ENCODE peak calls at places on chromosomes 16 and 17, in ten cellular contexts. Y is B cell, Q is endothelial cell, K is natural killer cell, Z is body of pancreas, E is uterus, B is fibroblast of pulmonary artery, X is heart left ventricle, M is gastrocnemius medialis, J is WERI-Rb-1. R is an unnamed sample.

GRCh38 chr17:82031303-82031884 is at the start of gene RAC3:
- DNase-seq in J (no peak), Z (no peak), M (no peak), B (peak), K (no peak), E (no peak), Y (no peak), X (no peak), Q (no peak), R (no peak)

GRCh38 chr16:2963611-2964415 is at the start of gene KREMEN2:
- DNase-seq in Z (no peak), M (no peak), E (no peak), B (no peak), J (peak), Q (no peak), K (no peak), X (no peak), Y (no peak), R (peak)

GRCh38 chr17:2564876-2565275 is 28.6 kb upstream of the PAFAH1B1 start:
- DNase-seq in E (no peak), K (no peak), Y (no peak), Z (peak), M (no peak), Q (no peak), X (no peak), B (peak), J (no peak), R (no peak)

GRCh38 chr17:45424769-45425124 is 7.9 kb downstream of the ARHGAP27 start:
- DNase-seq in J (no peak), M (no peak), Z (no peak), Q (no peak), E (no peak), X (no peak), Y (no peak), B (no peak), K (no peak), R (no peak)

GRCh38 chr17:30549864-30550511 is 72.8 kb downstream of the GOSR1 start:
- DNase-seq in M (no peak), E (no peak), J (no peak), K (no peak), B (no peak), Q (no peak), Y (no peak), Z (no peak), X (no peak), R (no peak)

GRCh38 chr16:2148714-2149629 is 547 bp downstream of the RAB26 start:
- DNase-seq in M (no peak), E (no peak), B (no peak), Y (peak), K (no peak), X (no peak), Z (peak), Q (no peak), J (no peak), R (no peak)

GRCh38 chr16:674968-675883 is at the start of gene RHBDL1:
- DNase-seq in X (no peak), J (peak), Y (no peak), B (no peak), Z (no peak), K (no peak), Q (no peak), E (no peak), M (no peak), R (no peak)

GRCh38 chr16:30535777-30536190 is 1.1 kb upstream of the ZNF747 start:
- DNase-seq in X (peak), M (peak), B (peak), J (peak), Q (peak), K (no peak), Z (peak), Y (peak), E (peak), R (peak)

GRCh38 chr17:44826123-44826790 is 3.8 kb downstream of the GJC1 start:
- DNase-seq in K (no peak), M (no peak), J (no peak), E (no peak), Z (no peak), Y (no peak), Q (no peak), X (no peak), B (no peak), R (no peak)

GRCh38 chr17:50186661-50187402 is 14.6 kb downstream of the COL1A1 start:
- DNase-seq in Y (no peak), M (no peak), K (no peak), Z (no peak), Q (no peak), E (no peak), B (peak), J (no peak), X (no peak), R (no peak)

GRCh38 chr17:7886227-7887037 is 2.2 kb upstream of the CHD3 start:
- DNase-seq in Q (peak), X (no peak), M (no peak), K (peak), Z (peak), E (peak), Y (peak), J (peak), B (peak), R (no peak)

GRCh38 chr17:60613325-60613724 is 13.3 kb downstream of the PPM1D start:
- DNase-seq in M (no peak), X (no peak), Q (no peak), Z (no peak), B (no peak), J (no peak), Y (no peak), K (no peak), E (no peak), R (no peak)

GRCh38 chr17:5986644-5987043 is 83.5 kb upstream of the WSCD1 start:
- DNase-seq in Y (no peak), B (no peak), K (no peak), J (no peak), Z (no peak), Q (no peak), X (no peak), E (no peak), M (no peak), R (no peak)

GRCh38 chr17:50055426-50056216 is at the start of gene ITGA3:
- DNase-seq in Q (peak), K (no peak), M (no peak), X (peak), J (peak), B (peak), Z (peak), E (peak), Y (peak), R (peak)

DNA sequence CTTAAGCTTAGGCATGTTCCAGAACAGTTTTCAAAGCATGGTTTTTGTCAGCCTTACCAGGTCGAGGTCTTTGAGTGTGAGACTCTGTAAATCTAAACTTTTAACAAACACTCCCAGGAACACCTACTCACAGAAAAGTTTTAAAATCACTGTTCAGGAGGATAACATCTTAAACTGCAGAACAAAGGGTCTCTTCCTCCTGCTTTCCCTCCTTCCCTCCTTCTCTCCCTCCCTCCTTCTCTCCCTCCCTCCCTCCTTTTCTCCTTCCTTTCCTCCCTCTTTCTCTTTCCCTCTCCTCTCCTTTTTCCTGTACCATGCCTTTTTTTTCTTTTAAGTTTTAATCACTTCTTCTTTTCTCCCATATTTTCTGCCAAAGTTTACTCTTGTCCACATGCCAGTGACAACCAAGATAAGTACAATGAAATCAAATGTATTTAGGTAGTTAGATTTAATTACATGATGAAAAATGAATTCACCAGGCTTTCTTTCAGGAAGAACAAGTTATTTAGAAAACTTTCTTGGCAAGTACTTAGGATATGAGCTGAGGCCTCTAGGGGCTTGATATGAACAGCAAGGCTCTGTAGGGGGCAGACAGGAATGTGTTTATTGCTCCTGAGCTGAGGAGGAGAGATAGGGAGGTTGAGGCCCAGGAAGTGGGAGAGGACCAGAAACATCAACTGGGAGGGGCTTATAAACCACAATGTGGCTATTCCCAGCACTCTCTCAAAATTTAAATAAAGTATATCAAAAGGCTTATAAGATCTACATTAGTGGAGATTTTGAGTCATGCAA is 153.7 kb upstream of the MAF start:
- DNase-seq in K (no peak), Y (no peak), J (no peak), M (no peak), E (no peak), Q (no peak), X (no peak), Z (no peak), B (peak), R (no peak)
- TF ChIP-seq CTCF in K (no peak), Y (no peak), J (no peak), M (no peak), E (no peak), Q (no peak), X (no peak), Z (no peak), B (no peak), R (no peak)

GRCh38 chr17:3828151-3828851 is 17.7 kb downstream of the NCBP3 start:
- DNase-seq in E (no peak), Q (no peak), K (no peak), Y (no peak), Z (no peak), M (peak), J (no peak), X (no peak), B (no peak), R (no peak)

GRCh38 chr17:3828852-3829232 is 17.2 kb downstream of the NCBP3 start:
- DNase-seq in M (no peak), X (no peak), Y (no peak), J (no peak), B (no peak), Z (no peak), K (no peak), Q (no peak), E (no peak), R (no peak)

GRCh38 chr17:3826191-3826590 is 19.9 kb downstream of the NCBP3 start:
- DNase-seq in Y (no peak), J (no peak), E (no peak), Z (no peak), K (no peak), X (no peak), M (no peak), B (no peak), Q (no peak), R (no peak)

DNA sequence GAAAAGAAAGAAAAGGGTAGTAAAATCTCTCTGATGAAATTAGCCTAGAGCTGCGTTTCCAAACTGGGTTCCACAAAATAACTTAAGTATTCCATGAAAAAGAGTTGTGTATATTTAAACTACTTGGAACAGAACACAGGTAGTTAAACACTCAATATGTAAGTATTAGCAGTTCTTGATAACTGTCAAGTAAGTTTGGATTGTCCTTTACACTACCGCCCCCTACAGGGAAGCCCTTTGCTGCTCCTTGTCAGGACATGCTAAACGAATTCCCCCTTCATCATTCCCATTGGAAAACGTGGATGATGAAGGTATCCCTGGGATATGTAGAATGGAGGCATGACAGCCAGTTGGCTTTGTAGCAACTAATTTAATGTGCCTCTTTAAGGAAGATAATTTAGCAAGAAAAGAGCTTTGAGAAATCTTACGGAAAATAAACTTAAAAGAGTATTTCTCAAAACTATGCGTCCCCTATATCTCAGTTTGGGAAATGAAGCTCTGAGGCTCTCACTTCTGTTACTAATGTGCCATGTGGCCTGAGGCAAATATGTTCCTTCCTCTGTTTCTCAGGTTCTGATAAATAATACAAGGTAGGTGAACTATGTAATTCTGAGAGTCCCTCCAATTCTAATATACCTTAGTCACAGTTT is 18.8 kb downstream of the NCBP3 start:
- DNase-seq in K (peak), J (peak), B (peak), E (peak), Z (peak), M (no peak), Q (peak), Y (peak), X (no peak), R (no peak)
- TF ChIP-seq CTCF in K (peak), J (peak), B (peak), E (peak), Z (peak), M (peak), Q (peak), Y (peak), X (peak), R (peak)

GRCh38 chr17:37360632-37361031 is 15.2 kb upstream of the C17orf78 start:
- DNase-seq in M (no peak), E (no peak), J (no peak), Z (no peak), X (no peak), K (no peak), Q (no peak), Y (no peak), B (peak), R (no peak)

GRCh38 chr17:37361543-37361942 is 14.2 kb upstream of the C17orf78 start:
- DNase-seq in X (no peak), B (no peak), J (peak), Q (no peak), M (no peak), K (no peak), E (no peak), Y (no peak), Z (no peak), R (no peak)

GRCh38 chr17:37359682-37360188 is 16.1 kb upstream of the C17orf78 start:
- DNase-seq in Y (no peak), M (no peak), J (no peak), X (no peak), Z (no peak), Q (no peak), B (no peak), K (no peak), E (peak), R (no peak)

GRCh38 chr17:37358098-37358829 is 17.5 kb upstream of the C17orf78 start:
- DNase-seq in M (peak), K (no peak), B (peak), E (peak), X (no peak), J (peak), Y (peak), Z (peak), Q (peak), R (no peak)

GRCh38 chr17:37358830-37359681 is 16.7 kb upstream of the C17orf78 start:
- DNase-seq in Q (peak), X (peak), M (peak), J (peak), B (peak), E (peak), Z (peak), Y (peak), K (peak), R (peak)
- TF ChIP-seq CTCF in Q (peak), X (no peak), M (peak), J (peak), B (no peak), E (peak), Z (peak), Y (peak), K (peak), R (no peak)

GRCh38 chr17:77203846-77204245 is 63.1 kb downstream of the SEC14L1 start:
- DNase-seq in J (no peak), Q (no peak), B (no peak), E (no peak), Y (no peak), K (no peak), M (no peak), Z (no peak), X (no peak), R (no peak)

GRCh38 chr17:77197115-77197514 is 56.3 kb downstream of the SEC14L1 start:
- DNase-seq in Q (no peak), E (no peak), X (no peak), B (no peak), M (no peak), K (no peak), Y (no peak), J (no peak), Z (no peak), R (no peak)

GRCh38 chr17:77203436-77203835 is 62.7 kb downstream of the SEC14L1 start:
- DNase-seq in X (no peak), Q (no peak), Y (no peak), M (no peak), B (no peak), K (no peak), Z (no peak), E (no peak), J (no peak), R (no peak)

GRCh38 chr17:77204531-77204930 is 63.8 kb downstream of the SEC14L1 start:
- DNase-seq in M (no peak), E (no peak), J (no peak), K (no peak), Q (no peak), X (no peak), B (no peak), Z (no peak), Y (no peak), R (no peak)

GRCh38 chr17:77200711-77201110 is 59.9 kb downstream of the SEC14L1 start:
- DNase-seq in J (no peak), M (no peak), X (no peak), Q (no peak), Z (no peak), Y (no peak), B (peak), E (no peak), K (no peak), R (no peak)
- TF ChIP-seq CTCF in J (no peak), M (no peak), X (peak), Q (no peak), Z (no peak), Y (no peak), B (no peak), E (no peak), K (no peak), R (no peak)

GRCh38 chr17:38786372-38786771 is 13.0 kb downstream of the PIP4K2B start:
- DNase-seq in Z (no peak), Q (no peak), K (no peak), Y (no peak), E (no peak), X (no peak), B (no peak), M (no peak), J (no peak), R (no peak)

GRCh38 chr17:38789185-38789584 is 10.2 kb downstream of the PIP4K2B start:
- DNase-seq in K (no peak), J (peak), Q (no peak), Z (no peak), M (no peak), E (no peak), Y (no peak), B (no peak), X (no peak), R (no peak)

GRCh38 chr17:38779965-38780752 is 19.2 kb downstream of the PIP4K2B start:
- DNase-seq in Q (no peak), B (no peak), E (no peak), J (no peak), Z (no peak), K (no peak), M (no peak), Y (no peak), X (no peak), R (no peak)

GRCh38 chr17:38777641-38778250 is 21.6 kb downstream of the PIP4K2B start:
- DNase-seq in M (no peak), B (no peak), Y (no peak), K (no peak), Z (no peak), E (no peak), X (no peak), J (no peak), Q (no peak), R (no peak)

DNA sequence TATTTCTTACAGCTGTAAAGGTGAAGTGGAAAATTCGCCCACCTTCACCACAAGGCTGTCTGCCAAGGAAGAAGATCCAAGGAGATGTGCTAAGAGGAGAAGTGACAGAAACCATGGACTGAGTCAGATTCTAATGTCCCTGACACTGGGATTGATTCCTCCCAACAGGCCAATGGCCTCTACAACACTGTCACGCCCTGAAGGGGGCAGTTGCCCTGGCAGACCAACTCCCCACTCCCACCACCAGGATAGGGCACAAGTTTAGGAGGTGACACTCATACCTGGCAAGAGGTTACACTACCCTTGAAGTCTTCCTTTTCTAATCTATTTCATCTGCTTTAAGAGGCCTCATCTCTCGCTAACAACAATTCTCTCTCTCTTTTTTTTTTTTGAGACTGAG is 16.1 kb downstream of the PIP4K2B start:
- DNase-seq in Z (no peak), M (no peak), X (no peak), E (no peak), Q (no peak), K (no peak), Y (no peak), J (no peak), B (no peak), R (no peak)
- TF ChIP-seq CTCF in Z (no peak), M (no peak), X (no peak), E (no peak), Q (no peak), K (no peak), Y (no peak), J (no peak), B (no peak), R (no peak)

GRCh38 chr17:56629450-56630187 is 36.1 kb downstream of the NOG start:
- DNase-seq in E (no peak), J (peak), X (no peak), Z (peak), Q (peak), M (no peak), K (no peak), B (peak), Y (no peak), R (no peak)
- TF ChIP-seq CTCF in E (no peak), J (peak), X (no peak), Z (no peak), Q (no peak), M (no peak), K (no peak), B (peak), Y (no peak), R (peak)

DNA sequence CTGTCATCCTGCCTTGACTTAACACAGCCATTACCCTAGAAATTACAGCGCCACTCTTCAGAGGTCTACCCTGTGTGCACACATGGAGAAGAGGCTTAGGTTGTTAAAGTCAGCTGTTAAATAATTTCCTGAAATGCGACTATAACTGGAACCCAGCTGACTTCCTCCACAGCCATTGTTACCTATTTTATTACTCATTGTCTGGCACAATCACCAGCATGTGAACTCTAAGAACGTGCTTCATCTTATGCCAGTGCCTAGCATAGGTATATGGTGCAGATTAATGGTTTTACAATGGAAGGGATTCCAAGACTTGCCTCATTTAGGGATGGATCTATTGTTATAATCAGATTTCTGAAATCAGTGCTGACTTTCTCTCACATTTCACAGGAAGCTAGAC is 11.9 kb downstream of the RDM1 start:
- DNase-seq in Q (no peak), Z (no peak), E (no peak), B (peak), M (no peak), Y (no peak), K (no peak), J (no peak), X (no peak), R (no peak)
- TF ChIP-seq CTCF in Q (no peak), Z (no peak), E (no peak), B (no peak), M (no peak), Y (no peak), K (no peak), J (no peak), X (no peak), R (no peak)

GRCh38 chr17:77635176-77635575 is 323.3 kb upstream of the TNRC6C start:
- DNase-seq in M (no peak), X (no peak), Z (no peak), B (no peak), J (peak), K (no peak), Q (no peak), E (no peak), Y (no peak), R (no peak)

GRCh38 chr17:77632619-77633018 is 325.9 kb upstream of the TNRC6C start:
- DNase-seq in B (no peak), E (no peak), J (no peak), Q (no peak), Y (no peak), Z (no peak), M (no peak), X (no peak), K (no peak), R (no peak)

GRCh38 chr17:77637807-77638182 is 320.7 kb upstream of the TNRC6C start:
- DNase-seq in M (no peak), X (no peak), Q (no peak), J (no peak), B (no peak), Y (no peak), Z (no peak), K (no peak), E (no peak), R (no peak)

GRCh38 chr17:77636835-77637806 is 321.4 kb upstream of the TNRC6C start:
- DNase-seq in Z (no peak), B (no peak), Q (no peak), M (no peak), E (no peak), Y (no peak), K (no peak), X (no peak), J (no peak), R (no peak)

GRCh38 chr17:77634710-77635109 is 323.8 kb upstream of the TNRC6C start:
- DNase-seq in Q (no peak), E (no peak), X (no peak), Z (no peak), B (no peak), M (no peak), K (no peak), J (peak), Y (no peak), R (peak)
- TF ChIP-seq CTCF in Q (no peak), E (no peak), X (no peak), Z (no peak), B (no peak), M (no peak), K (no peak), J (peak), Y (no peak), R (peak)

R was measured in D721Med.